ENCODE peak calls at places on chromosomes 16 and 17, in five cellular contexts. A is EL, W is PC-3, Z is upper lobe of right lung, O is NCI-H510A. U is an unnamed sample.

GRCh38 chr17:17507465-17508011 is 11.3 kb upstream of the RASD1 start:
- DNase-seq in A (no peak), W (no peak), O (no peak), Z (no peak), U (no peak)

GRCh38 chr17:70855401-70856054 is 686.2 kb downstream of the KCNJ2 start:
- DNase-seq in O (peak), A (peak), W (peak), Z (no peak), U (no peak)

GRCh38 chr16:28293589-28293935 is 1.2 kb downstream of the SBK1 start:
- DNase-seq in A (no peak), O (no peak), Z (no peak), W (no peak), U (no peak)

GRCh38 chr16:57053206-57053605 is 39.2 kb upstream of the CPNE2 start:
- DNase-seq in A (no peak), Z (no peak), O (no peak), W (no peak), U (no peak)

GRCh38 chr16:54265558-54266213 is 20.9 kb downstream of the IRX3 start:
- DNase-seq in A (no peak), O (no peak), Z (no peak), W (no peak), U (no peak)

GRCh38 chr17:80663783-80664206 is 119.2 kb downstream of the RPTOR start:
- DNase-seq in W (no peak), A (no peak), O (peak), Z (no peak), U (no peak)

GRCh38 chr17:51653902-51654301 is 393.6 kb downstream of the UTP18 start:
- DNase-seq in A (no peak), W (peak), Z (no peak), O (no peak), U (no peak)

GRCh38 chr17:50604470-50604869 is 30.2 kb upstream of the ABCC3 start:
- DNase-seq in A (peak), Z (no peak), W (no peak), O (no peak), U (no peak)

GRCh38 chr16:3212567-3212966 is 22.4 kb downstream of the ZNF200 start:
- DNase-seq in O (no peak), A (no peak), Z (no peak), W (no peak), U (no peak)

GRCh38 chr17:47810901-47811635 is 10.5 kb downstream of the OSBPL7 start:
- DNase-seq in A (no peak), Z (peak), O (no peak), W (no peak), U (no peak)

GRCh38 chr17:75513667-75514052 is 1.7 kb downstream of the CASKIN2 start:
- DNase-seq in Z (peak), A (no peak), W (no peak), O (no peak), U (no peak)

GRCh38 chr16:78985736-78986605 is 614.6 kb downstream of the MAF start:
- DNase-seq in W (no peak), Z (no peak), O (no peak), A (no peak), U (no peak)

GRCh38 chr17:65278050-65278819 is 141.1 kb downstream of the RGS9 start:
- DNase-seq in O (peak), W (peak), A (peak), Z (no peak), U (no peak)

GRCh38 chr17:35001549-35001948 is 21.2 kb downstream of the LIG3 start:
- DNase-seq in W (peak), O (no peak), Z (no peak), A (no peak), U (no peak)

GRCh38 chr17:7312432-7313027 is 2.6 kb downstream of the GPS2 start:
- DNase-seq in O (no peak), Z (no peak), W (no peak), A (no peak), U (no peak)

GRCh38 chr17:1573932-1574696 is 11.5 kb upstream of the PITPNA start:
- DNase-seq in A (peak), Z (peak), W (peak), O (peak), U (peak)

GRCh38 chr17:45221081-45221996 is at the start of gene FMNL1:
- DNase-seq in Z (peak), W (peak), A (peak), O (no peak), U (peak)

GRCh38 chr16:9527976-9528375 is 436.5 kb downstream of the HAPSTR1 start:
- DNase-seq in A (no peak), W (no peak), O (no peak), Z (no peak), U (no peak)

GRCh38 chr16:15770512-15770911 is 86.3 kb downstream of the MYH11 start:
- DNase-seq in W (no peak), A (peak), Z (no peak), O (no peak), U (no peak)

GRCh38 chr16:66049865-66050264 is 316.6 kb upstream of the CDH5 start:
- DNase-seq in W (no peak), Z (no peak), O (no peak), A (no peak), U (no peak)

GRCh38 chr17:64661981-64662773 is at the start of gene SMURF2:
- DNase-seq in O (peak), A (peak), W (peak), Z (peak), U (peak)

GRCh38 chr17:75785770-75786538 is 1.3 kb downstream of the UNK start:
- DNase-seq in O (no peak), W (peak), Z (no peak), A (peak), U (no peak)

U was measured in MM.1S.